ENCODE peak calls at places on chromosomes 16 and 17, in seven cellular contexts. W is prostate gland, V is heart left ventricle, D is A549, S is stomach, M is transverse colon, N is Peyer's patch. G is an unnamed sample.

GRCh38 chr17:3647769-3648540 is 11.4 kb downstream of the CTNS start:
- DNase-seq in W (peak), V (peak), D (peak), S (peak), M (peak), N (peak), G (no peak)

GRCh38 chr17:58492238-58493121 is 4.3 kb upstream of the HSF5 start:
- DNase-seq in W (no peak), V (no peak), D (no peak), S (no peak), M (no peak), N (no peak), G (no peak)

GRCh38 chr17:5249615-5250014 is 15.0 kb upstream of the SCIMP start:
- DNase-seq in W (peak), V (peak), D (peak), S (peak), M (peak), N (peak), G (no peak)

GRCh38 chr16:69338557-69339288 is 641 bp downstream of the COG8 start:
- DNase-seq in W (no peak), V (peak), D (no peak), S (no peak), M (no peak), N (no peak), G (no peak)

GRCh38 chr16:81632392-81633146 is 146.5 kb upstream of the PLCG2 start:
- DNase-seq in W (no peak), V (no peak), D (peak), S (peak), M (peak), N (peak), G (no peak)

GRCh38 chr17:55266051-55266957 is 1.5 kb downstream of the HLF start:
- DNase-seq in W (no peak), V (no peak), D (no peak), S (no peak), M (no peak), N (peak), G (no peak)

GRCh38 chr17:65850486-65850885 is 289.0 kb upstream of the AXIN2 start:
- DNase-seq in W (no peak), V (no peak), D (no peak), S (no peak), M (no peak), N (no peak), G (no peak)

GRCh38 chr17:62630365-62631085 is 3.1 kb downstream of the MRC2 start:
- DNase-seq in W (no peak), V (no peak), D (no peak), S (no peak), M (no peak), N (no peak), G (no peak)

GRCh38 chr17:36089888-36090836 is at the start of gene CCL3:
- DNase-seq in W (no peak), V (peak), D (no peak), S (no peak), M (peak), N (peak), G (no peak)

GRCh38 chr17:4955091-4955490 is 4.2 kb downstream of the ENO3 start:
- DNase-seq in W (no peak), V (no peak), D (no peak), S (no peak), M (no peak), N (no peak), G (no peak)

GRCh38 chr16:12341423-12341822 is 364.9 kb downstream of the SNX29 start:
- DNase-seq in W (no peak), V (no peak), D (no peak), S (no peak), M (no peak), N (no peak), G (no peak)

GRCh38 chr16:68367034-68367433 is 56.2 kb downstream of the PRMT7 start:
- DNase-seq in W (no peak), V (no peak), D (peak), S (peak), M (peak), N (peak), G (no peak)

GRCh38 chr17:3035256-3035967 is 28.0 kb downstream of the OR1D5 start:
- DNase-seq in W (no peak), V (no peak), D (no peak), S (no peak), M (no peak), N (peak), G (no peak)

GRCh38 chr17:56230660-56231059 is 77.4 kb downstream of the ANKFN1 start:
- DNase-seq in W (no peak), V (no peak), D (no peak), S (no peak), M (no peak), N (no peak), G (peak)

GRCh38 chr17:59428896-59429460 is 97.5 kb downstream of the YPEL2 start:
- DNase-seq in W (no peak), V (no peak), D (no peak), S (no peak), M (no peak), N (no peak), G (no peak)

GRCh38 chr16:15690296-15690695 is 40.3 kb downstream of the NDE1 start:
- DNase-seq in W (no peak), V (no peak), D (no peak), S (no peak), M (no peak), N (no peak), G (no peak)

GRCh38 chr16:75420987-75421819 is 12.1 kb downstream of the CFDP1 start:
- DNase-seq in W (peak), V (peak), D (no peak), S (peak), M (peak), N (peak), G (peak)

GRCh38 chr16:12092347-12092882 is 115.9 kb downstream of the SNX29 start:
- DNase-seq in W (no peak), V (no peak), D (no peak), S (no peak), M (no peak), N (peak), G (no peak)

GRCh38 chr17:48559609-48560451 is 14.9 kb upstream of the HOXB2 start:
- DNase-seq in W (no peak), V (no peak), D (no peak), S (no peak), M (no peak), N (no peak), G (no peak)

GRCh38 chr17:39213852-39214251 is 11.9 kb downstream of the STAC2 start:
- DNase-seq in W (no peak), V (no peak), D (peak), S (peak), M (no peak), N (no peak), G (no peak)

GRCh38 chr17:66748578-66748977 is 86.3 kb upstream of the CACNG5 start:
- DNase-seq in W (no peak), V (no peak), D (no peak), S (no peak), M (no peak), N (no peak), G (no peak)

GRCh38 chr17:34852614-34853013 is 108.6 kb downstream of the CCT6B start:
- DNase-seq in W (no peak), V (no peak), D (no peak), S (no peak), M (no peak), N (no peak), G (no peak)

GRCh38 chr17:34637548-34638525 is 58.5 kb downstream of the TMEM132E start:
- DNase-seq in W (peak), V (peak), D (peak), S (peak), M (peak), N (peak), G (peak)

GRCh38 chr17:64507418-64507766 is 615 bp downstream of the CEP95 start:
- DNase-seq in W (peak), V (no peak), D (peak), S (no peak), M (no peak), N (no peak), G (no peak)

GRCh38 chr17:81867123-81867951 is 3.8 kb downstream of the ARHGDIA start:
- DNase-seq in W (no peak), V (no peak), D (no peak), S (peak), M (peak), N (peak), G (no peak)

GRCh38 chr17:1493291-1493980 is 950 bp upstream of the MYO1C start:
- DNase-seq in W (no peak), V (peak), D (no peak), S (peak), M (peak), N (no peak), G (peak)

GRCh38 chr16:84513111-84514065 is 8.9 kb upstream of the MEAK7 start:
- DNase-seq in W (no peak), V (no peak), D (no peak), S (no peak), M (no peak), N (no peak), G (no peak)

DNA sequence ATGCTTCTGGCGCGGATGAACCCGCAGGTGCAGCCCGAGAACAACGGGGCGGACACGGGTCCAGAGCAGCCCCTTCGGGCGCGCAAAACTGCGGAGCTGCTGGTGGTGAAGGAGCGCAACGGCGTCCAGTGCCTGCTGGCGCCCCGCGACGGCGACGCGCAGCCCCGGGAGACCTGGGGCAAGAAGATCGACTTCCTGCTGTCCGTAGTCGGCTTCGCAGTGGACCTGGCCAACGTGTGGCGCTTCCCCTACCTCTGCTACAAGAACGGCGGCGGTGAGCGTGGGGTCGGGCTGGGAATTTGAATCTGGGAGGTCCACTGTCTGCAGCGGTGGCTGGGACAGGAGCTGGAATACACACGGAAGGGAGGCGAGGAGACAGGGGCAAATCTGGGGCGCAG is 906 bp downstream of the SLC6A2 start:
- DNase-seq in W (no peak), V (no peak), D (no peak), S (no peak), M (no peak), N (no peak), G (peak)
- H3K4me3 ChIP-seq in W (no peak), V (no peak), D (no peak), S (peak), M (no peak), N (no peak), G (peak)

GRCh38 chr17:80034654-80034976 is 1.1 kb downstream of the TBC1D16 start:
- DNase-seq in W (no peak), V (no peak), D (no peak), S (no peak), M (no peak), N (no peak), G (no peak)
- TF ChIP-seq POLR2A in W (no peak), V (no peak), D (no peak), S (no peak), M (no peak), N (no peak), G (no peak)

DNA sequence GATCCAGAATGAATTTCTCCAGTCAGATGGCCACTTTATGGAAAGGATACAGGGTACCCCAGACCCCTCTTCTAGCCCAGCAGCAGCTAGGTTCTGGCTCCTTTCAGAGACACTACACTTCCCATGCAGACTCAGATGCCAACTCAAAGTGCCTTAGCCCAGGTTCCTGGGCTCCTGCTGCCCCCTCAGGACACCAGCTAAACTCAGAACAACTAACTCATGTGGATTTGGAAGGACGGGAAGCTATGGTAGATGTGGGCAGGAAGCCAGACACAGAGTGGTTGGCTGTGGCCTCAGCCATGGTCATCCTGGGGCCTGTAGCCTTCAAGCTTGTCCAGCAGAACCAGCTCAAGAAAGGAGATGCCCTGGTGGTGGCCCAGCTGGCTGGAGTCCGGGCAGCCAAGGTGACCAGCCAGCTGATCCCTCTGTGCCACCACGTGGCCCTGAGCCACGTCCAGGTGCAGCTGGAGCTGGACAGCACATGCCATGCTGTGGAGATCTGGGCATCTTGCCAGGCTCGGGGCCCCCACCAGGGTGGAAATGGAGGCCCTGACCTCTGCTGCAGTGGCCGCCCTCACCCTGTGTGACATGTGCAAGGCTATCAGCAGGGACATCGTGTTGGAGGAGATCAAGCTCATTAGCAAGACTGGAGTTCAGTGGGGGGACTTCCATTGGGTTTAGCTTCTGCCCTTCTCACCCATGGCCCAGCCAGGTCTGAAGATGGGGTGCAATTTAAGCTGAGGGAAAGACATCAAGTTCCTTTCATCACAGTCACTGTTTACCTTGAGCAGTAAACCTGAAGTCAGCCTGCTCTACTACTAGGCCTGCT is 111.8 kb downstream of the N4BP1 start:
- DNase-seq in W (no peak), V (no peak), D (no peak), S (peak), M (no peak), N (peak), G (peak)
- TF ChIP-seq CTCF in W (no peak), V (no peak), D (no peak), S (no peak), M (no peak), N (no peak), G (no peak)

DNA sequence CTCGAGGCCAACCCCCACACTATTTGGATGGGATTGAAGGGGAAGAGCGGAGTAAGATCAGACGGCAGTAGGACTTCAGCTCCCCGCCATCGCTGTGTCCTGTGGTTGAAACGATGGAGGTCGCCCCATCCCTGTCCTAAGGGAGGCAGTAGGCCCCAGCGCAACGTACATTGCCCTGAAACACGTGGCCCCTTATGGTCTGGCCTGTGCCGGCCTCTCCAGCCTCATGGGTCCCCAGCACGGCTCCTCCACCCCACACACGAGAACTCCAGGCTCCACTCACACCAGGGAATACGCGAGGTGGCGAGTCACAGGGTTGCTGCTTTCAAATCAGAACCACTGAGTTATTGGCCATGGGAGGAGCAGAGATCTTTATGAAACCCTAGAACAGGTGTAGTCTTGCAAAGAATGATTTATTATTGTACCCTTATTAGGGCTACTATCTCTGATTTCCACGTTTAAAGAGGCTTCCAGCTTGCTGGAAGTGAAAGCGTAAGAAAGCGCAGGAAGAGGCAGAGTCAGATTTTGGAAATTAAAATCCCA is 669 bp upstream of the DCTPP1 start:
- DNase-seq in W (no peak), V (peak), D (peak), S (no peak), M (no peak), N (peak), G (no peak)
- H3K4me3 ChIP-seq in W (no peak), V (peak), D (no peak), S (peak), M (no peak), N (peak), G (no peak)

DNA sequence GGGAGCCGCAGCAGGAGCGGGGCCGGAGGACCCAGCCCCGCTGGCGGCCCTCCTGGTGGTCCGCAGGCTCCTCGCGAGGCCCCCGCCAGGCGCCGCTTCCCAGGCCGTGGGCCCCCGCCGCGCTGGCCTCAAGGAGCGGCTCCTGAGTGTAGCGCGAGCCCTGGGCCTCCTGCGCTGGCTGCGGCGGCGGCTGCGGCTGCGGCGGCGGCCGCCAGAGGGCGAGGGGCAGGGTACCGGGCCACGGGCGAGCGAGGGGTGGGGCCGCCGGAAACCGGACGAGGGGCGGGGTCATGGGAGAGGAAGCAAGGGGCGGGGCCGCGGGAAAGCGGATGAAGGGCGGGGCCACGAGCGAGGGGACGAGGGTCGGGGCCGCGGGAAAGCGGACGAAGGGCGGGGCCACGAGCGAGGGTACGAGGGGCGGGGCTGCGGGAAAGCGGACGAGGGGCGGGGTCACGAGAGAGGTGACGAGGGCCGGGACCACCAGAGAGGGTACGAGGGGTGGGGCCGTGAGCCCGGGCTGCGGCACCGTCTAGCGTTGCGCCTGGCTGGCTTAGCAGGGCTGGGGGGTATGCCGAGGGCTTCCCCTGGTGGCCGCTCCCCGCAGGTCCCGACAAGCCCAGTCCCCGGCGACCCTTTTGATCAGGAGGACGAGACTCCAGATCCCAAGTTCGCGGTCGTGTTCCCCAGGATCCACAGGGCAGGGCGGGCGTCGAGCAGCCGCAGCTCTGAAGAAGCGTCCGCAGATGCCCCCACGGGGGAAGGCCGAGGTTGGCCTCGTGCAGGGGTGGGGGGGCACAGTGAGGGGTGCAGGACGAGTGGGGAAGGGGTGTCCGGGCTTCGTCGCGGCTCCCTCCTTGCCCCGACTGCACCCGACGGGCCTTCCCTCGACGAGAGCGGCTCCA is 1.7 kb downstream of the MYO15B start:
- DNase-seq in W (peak), V (peak), D (peak), S (peak), M (peak), N (peak), G (peak)
- TF ChIP-seq POLR2A in W (peak), V (no peak), D (peak), S (no peak), M (no peak), N (peak), G (no peak)